ENCODE peak calls at places on chromosome 15, in eight cellular contexts. One of them, this sample, is unnamed.

GRCh38 chr15:29124581-29125381 is 144.8 kb downstream of the NSMCE3 start:
- DNase-seq in H1: no peak
- DNase-seq in transverse colon: no peak
- DNase-seq in prostate gland: no peak
- DNase-seq in upper lobe of left lung: no peak
- DNase-seq in spleen: peak
- DNase-seq in HCT116: peak
- DNase-seq in Panc1: no peak
- DNase-seq in this sample: no peak

GRCh38 chr15:87944687-87945086 is 311.9 kb downstream of the NTRK3 start:
- DNase-seq in spleen: no peak
- DNase-seq in HCT116: no peak
- DNase-seq in Panc1: no peak
- DNase-seq in prostate gland: no peak
- DNase-seq in upper lobe of left lung: no peak
- DNase-seq in H1: no peak
- DNase-seq in transverse colon: no peak
- DNase-seq in this sample: no peak

GRCh38 chr15:96181873-96182301 is 148.6 kb upstream of the NR2F2 start:
- DNase-seq in transverse colon: peak
- DNase-seq in H1: no peak
- DNase-seq in Panc1: no peak
- DNase-seq in prostate gland: no peak
- DNase-seq in HCT116: no peak
- DNase-seq in spleen: no peak
- DNase-seq in upper lobe of left lung: no peak
- DNase-seq in this sample: no peak

GRCh38 chr15:59532770-59533379 is 78.7 kb upstream of the GCNT3 start:
- DNase-seq in upper lobe of left lung: no peak
- DNase-seq in Panc1: no peak
- DNase-seq in transverse colon: peak
- DNase-seq in spleen: no peak
- DNase-seq in H1: no peak
- DNase-seq in prostate gland: peak
- DNase-seq in HCT116: peak
- DNase-seq in this sample: peak

GRCh38 chr15:31145271-31145911 is 43.9 kb upstream of the TRPM1 start:
- DNase-seq in upper lobe of left lung: no peak
- DNase-seq in transverse colon: no peak
- DNase-seq in Panc1: no peak
- DNase-seq in HCT116: no peak
- DNase-seq in spleen: no peak
- DNase-seq in H1: no peak
- DNase-seq in prostate gland: no peak
- DNase-seq in this sample: no peak

GRCh38 chr15:42919308-42919707 is 1.3 kb downstream of the TTBK2 start:
- DNase-seq in prostate gland: no peak
- DNase-seq in Panc1: no peak
- DNase-seq in upper lobe of left lung: no peak
- DNase-seq in transverse colon: no peak
- DNase-seq in HCT116: no peak
- DNase-seq in H1: no peak
- DNase-seq in spleen: no peak
- DNase-seq in this sample: no peak

GRCh38 chr15:89845305-89845893 is 30.7 kb upstream of the ANPEP start:
- DNase-seq in transverse colon: no peak
- DNase-seq in H1: no peak
- DNase-seq in Panc1: peak
- DNase-seq in HCT116: peak
- DNase-seq in spleen: no peak
- DNase-seq in upper lobe of left lung: no peak
- DNase-seq in prostate gland: no peak
- DNase-seq in this sample: peak

GRCh38 chr15:78075490-78076230 is 1.9 kb downstream of the TBC1D2B start:
- DNase-seq in Panc1: no peak
- DNase-seq in prostate gland: peak
- DNase-seq in upper lobe of left lung: no peak
- DNase-seq in transverse colon: peak
- DNase-seq in spleen: no peak
- DNase-seq in HCT116: no peak
- DNase-seq in H1: no peak
- DNase-seq in this sample: no peak

GRCh38 chr15:74727727-74728126 is 2.4 kb upstream of the CYP1A1 start:
- DNase-seq in prostate gland: no peak
- DNase-seq in transverse colon: no peak
- DNase-seq in Panc1: no peak
- DNase-seq in spleen: no peak
- DNase-seq in H1: no peak
- DNase-seq in HCT116: no peak
- DNase-seq in upper lobe of left lung: no peak
- DNase-seq in this sample: no peak

GRCh38 chr15:80766275-80766674 is 12.9 kb upstream of the CEMIP start:
- DNase-seq in upper lobe of left lung: no peak
- DNase-seq in H1: no peak
- DNase-seq in Panc1: no peak
- DNase-seq in HCT116: no peak
- DNase-seq in spleen: no peak
- DNase-seq in prostate gland: no peak
- DNase-seq in transverse colon: no peak
- DNase-seq in this sample: no peak

GRCh38 chr15:48021336-48022086 is 99.3 kb upstream of the SLC24A5 start:
- DNase-seq in H1: no peak
- DNase-seq in spleen: no peak
- DNase-seq in HCT116: no peak
- DNase-seq in prostate gland: no peak
- DNase-seq in transverse colon: no peak
- DNase-seq in upper lobe of left lung: no peak
- DNase-seq in Panc1: no peak
- DNase-seq in this sample: no peak

GRCh38 chr15:85772668-85773067 is 22.1 kb downstream of the KLHL25 start:
- DNase-seq in H1: no peak
- DNase-seq in prostate gland: peak
- DNase-seq in upper lobe of left lung: no peak
- DNase-seq in transverse colon: peak
- DNase-seq in HCT116: no peak
- DNase-seq in Panc1: no peak
- DNase-seq in spleen: no peak
- DNase-seq in this sample: no peak

GRCh38 chr15:74604983-74605809 is 10.4 kb upstream of the CLK3 start:
- DNase-seq in transverse colon: no peak
- DNase-seq in upper lobe of left lung: peak
- DNase-seq in prostate gland: no peak
- DNase-seq in spleen: no peak
- DNase-seq in H1: no peak
- DNase-seq in HCT116: no peak
- DNase-seq in Panc1: no peak
- DNase-seq in this sample: no peak

GRCh38 chr15:83848315-83849050 is 194.6 kb downstream of the ADAMTSL3 start:
- DNase-seq in upper lobe of left lung: no peak
- DNase-seq in HCT116: no peak
- DNase-seq in prostate gland: no peak
- DNase-seq in H1: no peak
- DNase-seq in spleen: no peak
- DNase-seq in transverse colon: no peak
- DNase-seq in Panc1: no peak
- DNase-seq in this sample: no peak
- H3K27ac ChIP-seq in upper lobe of left lung: peak
- H3K27ac ChIP-seq in HCT116: no peak
- H3K27ac ChIP-seq in prostate gland: no peak
- H3K27ac ChIP-seq in H1: no peak
- H3K27ac ChIP-seq in spleen: no peak
- H3K27ac ChIP-seq in transverse colon: peak
- H3K27ac ChIP-seq in Panc1: no peak
- H3K27ac ChIP-seq in this sample: no peak

DNA sequence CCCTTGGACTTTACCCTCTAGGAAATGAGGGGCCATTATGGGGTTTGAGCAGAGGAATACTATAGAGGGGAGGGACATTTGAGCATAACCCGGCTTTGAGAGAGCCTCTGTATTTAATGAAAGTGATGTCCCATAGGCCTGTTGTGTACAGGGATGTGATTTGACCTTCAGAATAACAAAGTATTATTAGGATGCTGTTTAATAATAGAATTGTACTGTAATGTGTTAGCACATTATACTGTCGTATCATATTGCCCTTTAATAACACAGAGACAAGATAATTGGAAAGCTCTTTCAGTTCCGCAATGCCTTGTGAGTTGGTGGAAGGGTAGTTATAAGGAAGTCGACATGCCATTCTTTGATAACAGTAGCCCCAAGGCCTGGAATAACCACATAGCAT is 328.3 kb downstream of the RYR3 start:
- DNase-seq in HCT116: no peak
- DNase-seq in upper lobe of left lung: no peak
- DNase-seq in prostate gland: no peak
- DNase-seq in spleen: no peak
- DNase-seq in H1: no peak
- DNase-seq in Panc1: no peak
- DNase-seq in transverse colon: no peak
- DNase-seq in this sample: no peak
- TF ChIP-seq POLR2AphosphoS5 in HCT116: no peak
- TF ChIP-seq POLR2AphosphoS5 in upper lobe of left lung: no peak
- TF ChIP-seq POLR2AphosphoS5 in prostate gland: no peak
- TF ChIP-seq POLR2AphosphoS5 in spleen: no peak
- TF ChIP-seq POLR2AphosphoS5 in H1: no peak
- TF ChIP-seq POLR2AphosphoS5 in Panc1: no peak
- TF ChIP-seq POLR2AphosphoS5 in transverse colon: no peak
- TF ChIP-seq POLR2AphosphoS5 in this sample: no peak

GRCh38 chr15:49313650-49314049 is 109.4 kb upstream of the FGF7 start:
- DNase-seq in H1: no peak
- DNase-seq in HCT116: no peak
- DNase-seq in transverse colon: no peak
- DNase-seq in spleen: no peak
- DNase-seq in prostate gland: no peak
- DNase-seq in upper lobe of left lung: no peak
- DNase-seq in Panc1: no peak
- DNase-seq in this sample: no peak

GRCh38 chr15:49303003-49303402 is 120.0 kb upstream of the FGF7 start:
- DNase-seq in upper lobe of left lung: no peak
- DNase-seq in prostate gland: no peak
- DNase-seq in transverse colon: no peak
- DNase-seq in HCT116: no peak
- DNase-seq in H1: no peak
- DNase-seq in Panc1: no peak
- DNase-seq in spleen: no peak
- DNase-seq in this sample: no peak

GRCh38 chr15:49309889-49310288 is 113.2 kb upstream of the FGF7 start:
- DNase-seq in upper lobe of left lung: no peak
- DNase-seq in transverse colon: no peak
- DNase-seq in HCT116: no peak
- DNase-seq in prostate gland: no peak
- DNase-seq in spleen: no peak
- DNase-seq in H1: no peak
- DNase-seq in Panc1: no peak
- DNase-seq in this sample: no peak

DNA sequence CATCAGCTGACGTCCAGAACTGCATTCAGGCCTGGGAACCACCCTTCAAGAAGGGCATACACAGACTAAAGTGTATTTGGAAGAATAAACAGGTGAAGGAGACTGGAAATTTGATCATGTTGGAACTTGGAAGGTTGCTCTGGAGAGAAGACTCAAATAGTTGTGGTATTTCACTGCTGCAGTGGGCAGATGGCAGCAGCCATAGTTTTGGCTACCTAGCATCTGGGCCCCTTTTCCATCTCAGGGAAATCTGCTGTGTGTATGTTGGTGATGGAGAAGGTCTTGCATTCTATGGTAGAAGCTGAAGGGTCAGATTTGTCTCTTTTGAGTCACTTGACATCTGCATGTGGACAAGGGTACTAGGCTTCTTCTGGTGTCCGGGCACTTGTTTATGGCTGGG is 114.4 kb upstream of the FGF7 start:
- DNase-seq in upper lobe of left lung: no peak
- DNase-seq in transverse colon: no peak
- DNase-seq in Panc1: no peak
- DNase-seq in H1: no peak
- DNase-seq in prostate gland: no peak
- DNase-seq in HCT116: no peak
- DNase-seq in spleen: no peak
- DNase-seq in this sample: no peak
- H3K4me3 ChIP-seq in upper lobe of left lung: no peak
- H3K4me3 ChIP-seq in transverse colon: no peak
- H3K4me3 ChIP-seq in Panc1: no peak
- H3K4me3 ChIP-seq in H1: no peak
- H3K4me3 ChIP-seq in prostate gland: no peak
- H3K4me3 ChIP-seq in HCT116: no peak
- H3K4me3 ChIP-seq in spleen: no peak
- H3K4me3 ChIP-seq in this sample: no peak

DNA sequence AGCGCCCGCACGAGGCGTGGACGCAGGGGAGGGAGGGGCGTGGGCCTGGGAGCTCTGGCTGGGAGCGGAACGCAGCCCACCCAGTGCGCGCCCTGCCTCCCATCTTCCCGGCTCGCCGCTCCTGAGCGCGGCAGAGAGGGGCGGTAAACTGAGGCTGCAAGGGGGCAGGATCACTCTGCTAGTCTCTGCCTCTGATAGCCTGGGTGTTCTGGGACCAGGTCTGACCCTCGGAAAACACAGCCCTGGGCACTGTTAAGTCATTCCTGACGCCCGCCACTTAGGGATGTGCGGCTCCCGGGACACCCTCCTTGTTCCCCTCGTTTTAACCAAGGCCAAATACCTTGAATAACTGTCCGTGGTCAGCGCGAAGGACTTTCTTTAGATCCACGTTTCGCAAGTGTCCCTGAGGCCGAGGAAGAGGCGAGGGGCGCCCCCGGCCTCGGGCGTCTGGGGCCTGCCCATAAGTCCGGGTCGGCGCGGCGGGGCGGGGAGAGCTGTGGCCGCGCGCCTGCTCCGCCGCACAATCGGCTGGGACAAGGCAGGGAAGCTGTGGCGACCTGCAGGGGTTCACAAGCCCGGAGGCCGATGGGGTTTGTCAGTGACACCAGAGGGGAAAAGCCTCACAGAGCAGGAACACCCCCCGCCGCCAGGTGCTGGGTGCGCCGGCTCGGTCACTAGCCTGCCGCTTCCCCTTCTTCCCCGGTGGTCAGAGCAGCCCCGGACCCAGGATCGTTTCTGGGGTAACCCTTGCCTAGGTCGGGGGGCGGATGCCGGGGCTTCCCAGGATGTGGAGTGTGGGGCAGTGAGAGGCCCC is 1.5 kb downstream of the ITPKA start:
- DNase-seq in transverse colon: no peak
- DNase-seq in HCT116: no peak
- DNase-seq in spleen: peak
- DNase-seq in prostate gland: no peak
- DNase-seq in Panc1: no peak
- DNase-seq in upper lobe of left lung: peak
- DNase-seq in H1: peak
- DNase-seq in this sample: no peak
- H3K27ac ChIP-seq in transverse colon: peak
- H3K27ac ChIP-seq in HCT116: no peak
- H3K27ac ChIP-seq in spleen: no peak
- H3K27ac ChIP-seq in prostate gland: no peak
- H3K27ac ChIP-seq in Panc1: no peak
- H3K27ac ChIP-seq in upper lobe of left lung: no peak
- H3K27ac ChIP-seq in H1: no peak
- H3K27ac ChIP-seq in this sample: no peak

This sample was measured in SK-N-MC.